ENCODE peak calls at places on chromosome 14, in six cellular contexts. D is mesendoderm, R is IMR-90, C is H9, K is trophoblast cell, A is mesenchymal stem cell. G is an unnamed sample.

GRCh38 chr14:88904864-88905263 is 80.4 kb downstream of the TTC8 start:
- DNase-seq in R (peak), A (no peak), K (peak), D (no peak), C (no peak), G (no peak)

GRCh38 chr14:74583689-74584434 is 28.2 kb downstream of the LTBP2 start:
- DNase-seq in D (peak), C (no peak), R (peak), K (peak), A (peak), G (no peak)

GRCh38 chr14:94897092-94897491 is 127.2 kb upstream of the GSC start:
- DNase-seq in D (no peak), A (no peak), K (no peak), C (no peak), R (no peak), G (no peak)

GRCh38 chr14:105075364-105076295 is 10.4 kb upstream of the GPR132 start:
- DNase-seq in K (no peak), A (peak), C (peak), D (peak), R (peak), G (no peak)

GRCh38 chr14:44316647-44317432 is 190.2 kb downstream of the FSCB start:
- DNase-seq in R (peak), D (peak), A (peak), C (no peak), K (peak), G (no peak)

GRCh38 chr14:57982161-57982560 is 116.3 kb upstream of the SLC35F4 start:
- DNase-seq in R (no peak), C (no peak), A (no peak), D (no peak), K (no peak), G (no peak)

GRCh38 chr14:68809524-68809923 is 16.7 kb upstream of the ZFP36L1 start:
- DNase-seq in R (no peak), A (no peak), D (no peak), K (no peak), C (no peak), G (no peak)

GRCh38 chr14:99476864-99477263 is 3.8 kb downstream of the SETD3 start:
- DNase-seq in C (no peak), R (peak), A (peak), D (no peak), K (peak), G (no peak)

GRCh38 chr14:50015708-50016107 is 100.7 kb downstream of the VCPKMT start:
- DNase-seq in D (no peak), C (no peak), K (no peak), R (no peak), A (no peak), G (no peak)

GRCh38 chr14:101492716-101493115 is 68.6 kb upstream of the DIO3 start:
- DNase-seq in K (no peak), R (no peak), D (no peak), C (peak), A (no peak), G (no peak)

DNA sequence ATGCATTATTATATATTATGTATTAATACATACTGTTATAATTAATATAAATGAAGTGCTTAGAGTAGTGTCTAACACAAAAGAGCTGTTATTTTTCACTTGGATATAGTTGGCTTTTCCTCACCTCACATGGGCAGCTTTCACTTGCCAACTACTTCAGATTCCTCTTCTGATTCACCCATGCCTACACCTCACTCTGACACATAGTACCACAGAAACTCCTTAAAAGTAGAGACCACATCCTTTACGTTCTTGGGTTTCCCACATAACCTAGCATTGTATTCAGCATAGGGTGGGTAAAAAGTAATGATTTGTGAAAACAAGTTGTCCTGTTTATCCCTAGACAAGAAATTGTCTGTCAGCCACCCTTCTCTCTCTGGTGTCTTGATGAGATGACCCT is 61.0 kb downstream of the DIO2 start:
- DNase-seq in D (no peak), A (no peak), C (no peak), R (peak), K (no peak), G (no peak)
- H3K9ac ChIP-seq in D (no peak), A (no peak), C (no peak), R (no peak), K (no peak), G (no peak)

DNA sequence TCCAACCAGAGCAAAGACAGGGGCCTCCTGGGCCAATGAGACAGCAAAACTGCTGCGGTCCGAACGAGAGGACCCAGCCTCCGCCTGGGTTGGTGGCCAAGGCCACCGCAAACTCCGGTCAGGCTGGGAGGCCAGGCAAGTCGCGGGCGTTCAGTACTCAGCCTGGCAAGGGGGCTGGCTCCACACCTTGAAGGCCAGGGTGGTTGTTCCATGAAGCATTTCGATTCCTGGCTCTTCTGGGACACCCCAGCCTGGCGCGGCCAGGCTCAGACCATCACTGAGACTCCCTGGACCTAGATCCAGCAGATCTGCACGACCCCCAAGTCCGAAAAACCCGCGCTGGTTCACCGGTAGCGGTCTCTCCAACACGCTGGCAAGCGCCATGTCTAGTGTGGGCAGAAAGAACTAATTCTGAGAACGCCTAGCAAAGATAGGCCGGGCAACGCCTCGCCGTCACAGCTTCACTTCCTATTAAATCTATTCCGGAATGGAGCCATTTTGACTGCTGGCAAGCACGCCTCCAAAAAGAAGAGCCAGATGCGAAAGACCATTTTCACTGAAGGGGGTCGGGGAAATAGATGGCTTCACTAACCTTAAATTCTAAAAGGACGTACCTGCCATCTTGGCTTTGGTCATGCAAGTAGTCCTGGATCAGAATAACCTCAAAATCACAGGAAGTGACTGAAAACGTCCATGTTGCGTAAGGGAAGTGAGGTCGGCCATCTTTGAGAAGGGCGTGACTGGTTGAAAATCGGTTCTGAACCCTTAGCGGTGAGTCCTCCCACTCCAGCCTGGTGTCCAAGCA is at the start of gene PSMB5:
- DNase-seq in D (peak), K (peak), C (peak), R (peak), A (peak), G (peak)
- H3K18ac ChIP-seq in D (peak), K (peak), C (peak), R (peak), A (peak), G (peak)

DNA sequence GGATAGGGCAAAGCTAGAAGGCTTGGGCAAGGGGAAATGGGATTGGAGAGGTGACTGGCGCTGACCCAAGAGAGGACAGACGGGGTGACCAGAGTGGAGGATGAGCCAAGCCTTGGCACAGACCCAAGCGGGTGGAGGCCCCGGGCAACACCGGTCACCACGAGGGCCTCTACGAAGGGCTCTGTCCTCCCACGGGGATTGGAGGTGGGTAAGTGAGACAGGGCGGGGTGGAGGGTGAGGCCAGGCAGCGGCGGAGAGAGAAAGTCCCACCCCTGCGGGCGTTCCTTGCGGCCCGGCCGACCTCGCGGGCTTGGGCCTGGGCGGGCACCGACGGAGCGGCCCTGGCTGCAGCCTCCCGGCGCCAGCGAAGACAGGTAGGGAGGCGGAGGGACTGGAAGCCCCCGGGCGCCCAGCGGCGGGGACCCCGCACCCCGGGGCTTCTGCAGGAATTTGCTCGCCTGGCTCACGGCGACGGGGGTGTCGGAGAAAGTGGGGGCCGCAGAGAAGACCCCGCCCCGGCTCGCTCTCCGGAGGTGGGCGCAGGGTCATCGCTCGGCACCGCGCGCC is at the start of gene PAPLN:
- DNase-seq in D (peak), R (no peak), C (no peak), A (no peak), K (peak), G (no peak)
- H3K9ac ChIP-seq in D (peak), R (no peak), C (peak), A (peak), K (no peak), G (peak)

DNA sequence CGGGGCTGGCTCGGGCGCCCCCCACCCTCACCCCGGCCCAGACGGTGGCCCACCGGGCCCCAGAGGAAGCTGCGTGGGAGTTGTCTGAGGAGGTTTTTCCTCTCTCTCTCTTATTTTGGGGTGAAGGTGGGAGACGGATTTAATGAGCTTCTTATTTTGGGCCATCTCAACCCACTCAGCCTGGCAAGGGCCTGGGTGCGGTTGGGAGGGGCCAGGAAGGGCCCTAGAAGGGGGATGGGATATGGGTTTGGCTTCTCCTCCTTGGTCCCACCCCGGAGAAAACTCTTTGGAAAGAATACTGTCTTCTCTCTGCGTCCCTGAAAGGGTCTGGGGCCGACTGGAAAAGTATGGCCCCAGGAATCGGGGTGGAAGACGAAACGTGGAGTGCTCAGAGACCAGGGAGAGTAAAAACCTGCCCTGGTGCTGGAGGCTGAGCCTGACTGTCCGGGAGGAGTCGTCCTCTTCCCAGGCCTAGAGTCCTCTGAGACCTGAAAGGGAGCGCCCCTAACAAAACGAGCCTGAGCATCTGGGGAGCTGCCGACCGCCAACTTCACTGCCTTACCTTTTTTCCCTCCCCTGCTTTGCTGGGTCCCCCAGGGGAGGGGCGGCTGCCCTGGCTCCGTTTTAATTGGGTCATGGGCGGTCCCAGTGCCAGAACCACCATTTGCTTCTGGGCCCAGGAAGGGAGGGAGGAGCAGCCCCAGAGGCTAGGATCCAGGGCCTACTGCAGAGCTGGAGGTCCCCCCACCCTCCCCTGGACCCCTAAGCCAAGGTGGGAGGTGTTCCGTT is 1.6 kb downstream of the MMP14 start:
- DNase-seq in K (peak), R (peak), D (peak), C (no peak), A (peak), G (no peak)
- H3K18ac ChIP-seq in K (peak), R (peak), D (peak), C (no peak), A (peak), G (peak)